ENCODE peak calls at places on chromosome 5, in five cellular contexts. F, E, L, T and Q are unnamed samples.

GRCh38 chr5:160165137-160166068 is 46.2 kb upstream of the PWWP2A start:
- ATAC-seq in F (peak), E (peak), L (peak), T (peak), Q (peak)

GRCh38 chr5:91229031-91229623 is 154.0 kb downstream of the ARRDC3 start:
- ATAC-seq in F (no peak), E (no peak), L (no peak), T (no peak), Q (no peak)

GRCh38 chr5:14165375-14166091 is 22.4 kb downstream of the TRIO start:
- ATAC-seq in F (peak), E (no peak), L (no peak), T (peak), Q (no peak)

GRCh38 chr5:153799466-153799865 is 239.2 kb downstream of the FAM114A2 start:
- ATAC-seq in F (no peak), E (no peak), L (no peak), T (no peak), Q (no peak)

GRCh38 chr5:54438601-54439399 is 16.7 kb upstream of the HSPB3 start:
- ATAC-seq in F (no peak), E (no peak), L (no peak), T (no peak), Q (no peak)

GRCh38 chr5:72459089-72459661 is 48.0 kb downstream of the ZNF366 start:
- ATAC-seq in F (no peak), E (no peak), L (peak), T (no peak), Q (no peak)

GRCh38 chr5:73384861-73385260 is 63.7 kb downstream of the FOXD1 start:
- ATAC-seq in F (no peak), E (no peak), L (no peak), T (no peak), Q (no peak)

GRCh38 chr5:2887401-2888348 is 136.2 kb upstream of the IRX2 start:
- ATAC-seq in F (peak), E (no peak), L (no peak), T (no peak), Q (no peak)

GRCh38 chr5:178221203-178221771 is 11.3 kb downstream of the PHYKPL start:
- ATAC-seq in F (no peak), E (peak), L (peak), T (no peak), Q (no peak)

GRCh38 chr5:139901971-139902370 is 106.4 kb downstream of the PSD2 start:
- ATAC-seq in F (no peak), E (no peak), L (no peak), T (no peak), Q (no peak)

GRCh38 chr5:125232779-125233230 is 486.4 kb upstream of the ZNF608 start:
- ATAC-seq in F (peak), E (no peak), L (no peak), T (no peak), Q (peak)

GRCh38 chr5:126531543-126532120 is 63.4 kb downstream of the ALDH7A1 start:
- ATAC-seq in F (peak), E (peak), L (no peak), T (no peak), Q (no peak)

GRCh38 chr5:50711280-50711679 is 44.8 kb downstream of the PARP8 start:
- ATAC-seq in F (peak), E (no peak), L (peak), T (no peak), Q (no peak)

GRCh38 chr5:170355601-170356098 is 33.5 kb downstream of the KCNMB1 start:
- ATAC-seq in F (peak), E (no peak), L (no peak), T (peak), Q (peak)

GRCh38 chr5:130545291-130545690 is 619.8 kb downstream of the HINT1 start:
- ATAC-seq in F (no peak), E (no peak), L (no peak), T (no peak), Q (no peak)

GRCh38 chr5:38996123-38996522 is 78.1 kb downstream of the RICTOR start:
- ATAC-seq in F (peak), E (no peak), L (no peak), T (no peak), Q (no peak)

GRCh38 chr5:149646564-149646963 is 65.3 kb downstream of the ARHGEF37 start:
- ATAC-seq in F (peak), E (peak), L (no peak), T (no peak), Q (no peak)

GRCh38 chr5:9284781-9285307 is 261.0 kb downstream of the SEMA5A start:
- ATAC-seq in F (peak), E (no peak), L (no peak), T (no peak), Q (peak)

GRCh38 chr5:56311306-56311904 is 78.3 kb upstream of the ANKRD55 start:
- ATAC-seq in F (no peak), E (no peak), L (no peak), T (no peak), Q (no peak)

GRCh38 chr5:122835681-122836080 is 9.7 kb upstream of the SNX24 start:
- ATAC-seq in F (no peak), E (peak), L (peak), T (no peak), Q (no peak)

GRCh38 chr5:14745753-14746152 is 81.2 kb downstream of the OTULIN start:
- ATAC-seq in F (no peak), E (no peak), L (no peak), T (no peak), Q (no peak)

GRCh38 chr5:178332096-178332780 is 99.6 kb upstream of the PHYKPL start:
- ATAC-seq in F (peak), E (no peak), L (no peak), T (no peak), Q (no peak)

GRCh38 chr5:88827997-88828396 is 55.0 kb downstream of the MEF2C start:
- ATAC-seq in F (no peak), E (no peak), L (peak), T (no peak), Q (no peak)

GRCh38 chr5:76763136-76763535 is 47.2 kb downstream of the F2R start:
- ATAC-seq in F (no peak), E (peak), L (peak), T (no peak), Q (no peak)

GRCh38 chr5:78549043-78549442 is 99.5 kb downstream of the LHFPL2 start:
- ATAC-seq in F (peak), E (no peak), L (peak), T (no peak), Q (peak)

GRCh38 chr5:115349001-115349817 is 52.8 kb upstream of the CCDC112 start:
- ATAC-seq in F (peak), E (peak), L (peak), T (peak), Q (peak)

GRCh38 chr5:133389066-133389590 is 223.2 kb downstream of the FSTL4 start:
- ATAC-seq in F (no peak), E (no peak), L (no peak), T (no peak), Q (no peak)

GRCh38 chr5:67248703-67249589 is 52.3 kb upstream of the CD180 start:
- ATAC-seq in F (peak), E (no peak), L (no peak), T (no peak), Q (no peak)

GRCh38 chr5:20300110-20300509 is 312.1 kb upstream of the CDH18 start:
- ATAC-seq in F (no peak), E (no peak), L (no peak), T (no peak), Q (no peak)

GRCh38 chr5:179319741-179320281 is 25.4 kb downstream of the ADAMTS2 start:
- ATAC-seq in F (peak), E (no peak), L (no peak), T (no peak), Q (peak)

GRCh38 chr5:33457124-33457523 is 16.4 kb downstream of the TARS1 start:
- ATAC-seq in F (no peak), E (no peak), L (no peak), T (no peak), Q (peak)

GRCh38 chr5:140633081-140633471 is at the start of gene CD14:
- ATAC-seq in F (peak), E (peak), L (peak), T (no peak), Q (peak)

GRCh38 chr5:140221697-140222223 is 46.8 kb downstream of the CYSTM1 start:
- ATAC-seq in F (peak), E (no peak), L (peak), T (peak), Q (peak)

GRCh38 chr5:100726116-100726515 is 177.0 kb downstream of the ST8SIA4 start:
- ATAC-seq in F (no peak), E (no peak), L (peak), T (no peak), Q (no peak)

GRCh38 chr5:119397518-119398380 is 41.9 kb downstream of the TNFAIP8 start:
- ATAC-seq in F (no peak), E (no peak), L (peak), T (no peak), Q (no peak)

GRCh38 chr5:52864376-52864775 is 76.7 kb downstream of the ITGA1 start:
- ATAC-seq in F (no peak), E (no peak), L (no peak), T (no peak), Q (peak)

GRCh38 chr5:74382864-74383618 is 257.5 kb downstream of the ENC1 start:
- ATAC-seq in F (peak), E (no peak), L (peak), T (no peak), Q (peak)

GRCh38 chr5:1399737-1400136 is 45.5 kb downstream of the SLC6A3 start:
- ATAC-seq in F (no peak), E (peak), L (no peak), T (no peak), Q (no peak)

GRCh38 chr5:112186401-112186990 is 232.6 kb downstream of the EPB41L4A start:
- ATAC-seq in F (no peak), E (peak), L (peak), T (peak), Q (no peak)

GRCh38 chr5:82105457-82105856 is 133.6 kb downstream of the ATG10 start:
- ATAC-seq in F (peak), E (no peak), L (peak), T (no peak), Q (no peak)

GRCh38 chr5:173325091-173325698 is 3.0 kb downstream of the STC2 start:
- ATAC-seq in F (no peak), E (no peak), L (no peak), T (no peak), Q (no peak)

GRCh38 chr5:173324115-173325001 is 3.9 kb downstream of the STC2 start:
- ATAC-seq in F (peak), E (no peak), L (no peak), T (no peak), Q (peak)

GRCh38 chr5:173327084-173327947 is 898 bp downstream of the STC2 start:
- ATAC-seq in F (no peak), E (no peak), L (no peak), T (peak), Q (no peak)

GRCh38 chr5:173327948-173328895 is at the start of gene STC2:
- ATAC-seq in F (peak), E (peak), L (peak), T (peak), Q (peak)

DNA sequence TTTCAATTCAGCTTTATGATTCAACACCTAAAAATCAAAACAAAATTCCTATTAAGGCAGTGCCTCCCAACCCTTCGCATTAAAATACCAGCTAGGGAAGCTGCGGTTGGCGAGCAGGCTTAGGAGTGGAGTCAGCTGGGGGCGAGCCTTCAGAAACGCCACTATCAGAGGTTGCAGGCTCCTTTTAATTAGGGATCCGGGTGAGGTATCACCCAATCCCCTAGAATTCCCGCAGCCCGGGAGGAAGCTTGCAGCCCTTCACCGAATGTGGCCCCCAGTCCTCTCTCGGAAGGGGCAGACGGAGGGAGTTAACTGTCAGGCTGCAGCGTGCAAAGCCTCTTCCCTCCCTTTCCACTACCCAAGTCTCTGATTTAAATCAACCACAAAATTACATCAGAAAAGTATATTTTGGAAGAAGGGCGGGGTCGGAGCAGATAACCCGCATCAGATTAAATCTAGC is 1.7 kb downstream of the STC2 start:
- ATAC-seq in F (no peak), E (no peak), L (no peak), T (no peak), Q (no peak)
- H3K4me3 ChIP-seq in F (peak), E (peak), L (peak), T (peak), Q (peak)

GRCh38 chr5:57493034-57493433 is 10.4 kb upstream of the ACTBL2 start:
- ATAC-seq in F (no peak), E (no peak), L (no peak), T (no peak), Q (no peak)

GRCh38 chr5:57497733-57498132 is 15.1 kb upstream of the ACTBL2 start:
- ATAC-seq in F (no peak), E (no peak), L (no peak), T (no peak), Q (no peak)

GRCh38 chr5:57495688-57496087 is 13.1 kb upstream of the ACTBL2 start:
- ATAC-seq in F (no peak), E (no peak), L (no peak), T (no peak), Q (no peak)

GRCh38 chr5:57494104-57495098 is 11.8 kb upstream of the ACTBL2 start:
- ATAC-seq in F (peak), E (no peak), L (peak), T (peak), Q (no peak)

DNA sequence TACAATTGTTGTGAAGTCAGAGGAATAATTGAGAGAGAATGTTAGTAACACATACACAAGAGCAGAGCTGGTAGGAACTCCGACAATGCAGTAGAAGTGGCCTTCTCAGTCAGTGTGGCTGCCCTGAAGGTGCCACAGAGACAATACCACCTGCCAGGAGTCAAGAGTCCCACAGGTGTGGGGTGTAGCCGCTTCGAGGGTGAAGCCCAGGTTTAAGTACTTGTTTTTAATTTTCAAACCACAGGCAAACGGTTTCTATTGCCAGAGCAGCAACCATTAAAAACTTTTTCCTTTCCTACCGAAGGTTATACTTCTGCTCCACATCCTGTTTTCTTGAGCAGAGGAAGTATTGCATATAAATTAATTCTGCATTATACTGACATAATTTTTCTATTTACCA is 12.7 kb upstream of the ACTBL2 start:
- ATAC-seq in F (no peak), E (no peak), L (peak), T (peak), Q (no peak)
- TF ChIP-seq POLR2A in F (no peak), E (no peak), L (no peak), T (no peak), Q (no peak)

GRCh38 chr5:107669543-107670027 is 1.2 kb downstream of the EFNA5 start:
- ATAC-seq in F (peak), E (no peak), L (peak), T (no peak), Q (no peak)

GRCh38 chr5:107666051-107666655 is 4.6 kb downstream of the EFNA5 start:
- ATAC-seq in F (no peak), E (no peak), L (no peak), T (no peak), Q (no peak)

GRCh38 chr5:107670028-107670926 is 460 bp downstream of the EFNA5 start:
- ATAC-seq in F (peak), E (no peak), L (peak), T (peak), Q (no peak)

GRCh38 chr5:107668933-107669542 is 1.7 kb downstream of the EFNA5 start:
- ATAC-seq in F (peak), E (no peak), L (no peak), T (no peak), Q (no peak)

DNA sequence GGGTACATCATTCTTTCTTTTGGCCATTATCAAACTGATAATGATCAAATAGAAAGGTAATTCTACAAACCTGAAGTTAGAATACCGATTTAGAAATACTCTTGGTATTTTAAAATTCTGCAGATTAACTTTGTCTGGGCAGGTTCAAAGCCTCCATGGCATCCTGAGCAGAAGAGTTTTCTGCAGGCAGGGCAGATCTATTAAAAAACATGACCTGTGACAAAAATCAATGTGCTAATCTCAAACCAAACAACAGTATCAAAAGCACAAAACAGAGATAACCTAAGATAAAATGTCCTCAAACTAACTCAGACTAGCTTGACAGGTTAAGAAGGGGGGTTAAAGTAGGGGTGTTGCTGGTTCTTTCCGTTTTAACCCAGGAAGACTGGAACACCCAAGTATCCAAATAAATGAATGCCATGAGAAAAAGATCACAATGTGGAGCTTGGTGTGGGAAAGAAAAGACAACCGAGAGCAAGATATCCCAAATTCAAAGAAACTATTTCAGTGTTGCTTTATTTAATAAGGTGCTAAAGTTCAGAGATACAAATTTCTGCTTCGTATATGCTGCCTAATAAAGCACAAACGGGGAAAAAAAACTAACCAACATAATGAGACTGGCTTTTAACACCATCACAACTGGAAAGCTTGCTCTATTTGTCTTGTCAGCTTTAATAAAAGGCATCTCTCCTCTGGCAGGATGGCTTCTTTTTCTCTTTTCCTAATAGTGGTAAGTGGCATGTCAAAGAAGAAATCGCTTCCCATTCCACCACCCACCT is 2.4 kb downstream of the EFNA5 start:
- ATAC-seq in F (no peak), E (no peak), L (no peak), T (no peak), Q (no peak)
- H3K4me3 ChIP-seq in F (peak), E (no peak), L (peak), T (no peak), Q (peak)

DNA sequence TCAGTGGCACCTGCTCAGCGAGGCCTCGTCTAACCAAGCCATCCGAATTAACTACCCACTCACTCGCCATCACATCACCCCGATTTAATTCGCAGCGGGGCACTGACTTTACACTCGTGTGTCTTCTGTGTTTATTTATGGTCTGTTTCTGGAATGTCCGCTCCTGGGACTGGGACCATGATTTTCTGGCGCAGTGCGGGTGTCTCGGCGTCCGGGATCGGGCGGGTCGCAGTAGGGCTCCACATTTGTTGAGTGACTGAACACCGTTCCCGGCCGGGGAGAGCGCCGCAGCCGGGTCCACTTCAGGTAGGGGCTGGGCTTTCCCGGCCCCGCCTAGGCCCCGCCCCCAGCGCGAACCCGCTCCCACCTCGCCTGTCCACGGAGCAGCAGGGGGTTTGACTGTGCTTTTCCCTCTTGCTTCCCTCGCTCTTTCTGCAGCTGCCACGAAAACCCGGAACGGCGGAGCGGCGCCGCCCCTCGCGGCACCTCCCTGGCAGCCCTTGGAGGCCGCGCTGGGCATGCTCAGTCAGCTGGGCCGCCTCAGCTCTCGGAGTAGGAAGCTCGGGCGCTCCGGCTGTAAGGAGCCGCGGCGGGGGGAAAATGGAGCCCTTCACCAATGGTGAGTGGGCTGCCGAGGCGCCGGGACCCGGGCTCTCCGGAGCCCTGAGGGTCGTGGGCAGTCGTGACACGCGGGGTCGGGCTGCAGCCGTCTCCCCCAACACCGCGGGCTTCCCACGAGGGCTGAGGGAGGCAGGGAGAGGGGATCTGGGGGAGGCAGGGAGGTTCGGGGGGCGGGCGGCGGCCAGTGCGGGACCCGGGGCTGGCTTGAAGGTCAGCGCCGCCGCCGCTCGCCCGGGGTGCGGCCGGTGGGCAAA is at the start of gene LNPEP:
- ATAC-seq in F (peak), E (peak), L (peak), T (peak), Q (peak)
- TF ChIP-seq POLR2A in F (no peak), E (peak), L (peak), T (peak), Q (peak)